ENCODE peak calls at places on chromosome 4, in six cellular contexts. H is tibial nerve, Y is stomach, X is upper lobe of left lung, Q is HepG2, E is ovary. L is an unnamed sample.

GRCh38 chr4:153490985-153491483 is 24.9 kb downstream of the TMEM131L start:
- DNase-seq in E (no peak), Q (no peak), H (no peak), X (no peak), Y (no peak), L (no peak)

GRCh38 chr4:109912706-109913621 is at the start of gene EGF:
- DNase-seq in E (no peak), X (no peak), Y (no peak), Q (no peak), H (no peak), L (no peak)

GRCh38 chr4:139416073-139416673 is 37.7 kb upstream of the RAB33B start:
- DNase-seq in Q (peak), X (no peak), H (no peak), Y (no peak), E (no peak), L (no peak)

GRCh38 chr4:153792007-153792892 is 3.4 kb upstream of the SFRP2 start:
- DNase-seq in Q (no peak), E (no peak), X (peak), Y (no peak), H (peak), L (peak)

GRCh38 chr4:17760602-17761001 is 20.8 kb downstream of the FAM184B start:
- DNase-seq in X (no peak), E (no peak), H (no peak), Y (no peak), Q (no peak), L (no peak)

GRCh38 chr4:17642404-17642783 is 28.0 kb downstream of the MED28 start:
- DNase-seq in H (no peak), E (no peak), Y (no peak), Q (no peak), X (no peak), L (no peak)

GRCh38 chr4:182142146-182143085 is 100.8 kb upstream of the TENM3 start:
- DNase-seq in Y (no peak), X (peak), E (no peak), H (no peak), Q (no peak), L (no peak)

GRCh38 chr4:823761-824460 is 2.0 kb downstream of the CPLX1 start:
- DNase-seq in Q (no peak), H (no peak), E (no peak), X (no peak), Y (no peak), L (peak)

GRCh38 chr4:153464068-153464467 is 2.1 kb upstream of the TMEM131L start:
- DNase-seq in H (no peak), Q (no peak), X (no peak), Y (no peak), E (no peak), L (no peak)

GRCh38 chr4:10115657-10116624 is 658 bp downstream of the WDR1 start:
- DNase-seq in Q (peak), X (peak), E (peak), H (no peak), Y (peak), L (no peak)

GRCh38 chr4:76216975-76217814 is 3.6 kb upstream of the SCARB2 start:
- DNase-seq in X (no peak), Q (no peak), Y (no peak), E (no peak), H (no peak), L (no peak)

GRCh38 chr4:53169695-53170617 is 195.9 kb downstream of the SCFD2 start:
- DNase-seq in X (no peak), Q (no peak), E (no peak), H (no peak), Y (no peak), L (no peak)

GRCh38 chr4:86032476-86033022 is 327.3 kb downstream of the MAPK10 start:
- DNase-seq in Q (no peak), E (no peak), Y (no peak), H (peak), X (no peak), L (peak)

GRCh38 chr4:101217353-101218031 is 129.8 kb downstream of the PPP3CA start:
- DNase-seq in Q (no peak), X (no peak), H (no peak), E (no peak), Y (no peak), L (no peak)

GRCh38 chr4:146776691-146777090 is 138.0 kb downstream of the POU4F2 start:
- DNase-seq in Q (no peak), Y (no peak), H (no peak), E (no peak), X (peak), L (no peak)

GRCh38 chr4:37540486-37540885 is 145.7 kb downstream of the RELL1 start:
- DNase-seq in E (no peak), X (no peak), Q (no peak), H (no peak), Y (no peak), L (no peak)

GRCh38 chr4:139242511-139243051 is 37.4 kb downstream of the MGARP start:
- DNase-seq in X (no peak), E (no peak), Q (no peak), H (no peak), Y (no peak), L (no peak)

GRCh38 chr4:122679946-122680345 is 52.6 kb upstream of the BBS12 start:
- DNase-seq in X (no peak), Q (no peak), E (no peak), Y (no peak), H (no peak), L (no peak)

GRCh38 chr4:182074139-182074538 is 169.1 kb upstream of the TENM3 start:
- DNase-seq in Y (no peak), E (no peak), X (no peak), H (no peak), Q (no peak), L (no peak)

GRCh38 chr4:76200771-76201224 is 12.8 kb downstream of the SCARB2 start:
- DNase-seq in H (no peak), Q (peak), Y (no peak), X (no peak), E (no peak), L (no peak)

GRCh38 chr4:123481034-123481433 is 84.4 kb downstream of the SPRY1 start:
- DNase-seq in H (no peak), Y (no peak), Q (no peak), E (no peak), X (no peak), L (no peak)

GRCh38 chr4:18366762-18367358 is 345.3 kb upstream of the LCORL start:
- DNase-seq in X (no peak), Y (no peak), Q (peak), E (no peak), H (no peak), L (no peak)

GRCh38 chr4:105601406-105601805 is 49.0 kb downstream of the ARHGEF38 start:
- DNase-seq in Y (no peak), Q (no peak), H (no peak), X (no peak), E (no peak), L (no peak)

GRCh38 chr4:122012735-122013134 is 60.9 kb upstream of the TRPC3 start:
- DNase-seq in Q (no peak), Y (no peak), H (no peak), X (no peak), E (no peak), L (no peak)

GRCh38 chr4:153028535-153028934 is 92.4 kb downstream of the FHDC1 start:
- DNase-seq in Q (no peak), H (no peak), E (no peak), Y (no peak), X (no peak), L (no peak)

GRCh38 chr4:41644288-41644914 is 104.1 kb downstream of the PHOX2B start:
- DNase-seq in H (peak), X (peak), Y (peak), E (peak), Q (peak), L (peak)

GRCh38 chr4:30757357-30757756 is 37.2 kb downstream of the PCDH7 start:
- DNase-seq in Y (no peak), E (no peak), Q (no peak), X (no peak), H (no peak), L (no peak)

GRCh38 chr4:26753642-26754041 is 107.0 kb upstream of the STIM2 start:
- DNase-seq in X (no peak), Q (no peak), Y (no peak), E (no peak), H (no peak), L (no peak)

GRCh38 chr4:177229331-177229730 is 80.3 kb upstream of the NEIL3 start:
- DNase-seq in Y (no peak), H (no peak), Q (no peak), E (no peak), X (no peak), L (no peak)

GRCh38 chr4:5048721-5049120 is 2.6 kb upstream of the STK32B start:
- DNase-seq in E (no peak), Q (no peak), H (no peak), Y (no peak), X (no peak), L (no peak)

GRCh38 chr4:53711916-53712315 is 120.6 kb upstream of the LNX1 start:
- DNase-seq in Y (no peak), Q (no peak), H (no peak), X (no peak), E (no peak), L (no peak)

GRCh38 chr4:182449186-182449880 is 206.1 kb downstream of the TENM3 start:
- DNase-seq in Q (no peak), E (no peak), Y (no peak), X (no peak), H (no peak), L (peak)

GRCh38 chr4:126991965-126992364 is 640.8 kb upstream of the INTU start:
- DNase-seq in E (no peak), X (no peak), Y (no peak), Q (no peak), H (no peak), L (no peak)

GRCh38 chr4:82754546-82755165 is 43.9 kb downstream of the SCD5 start:
- DNase-seq in X (no peak), Y (no peak), Q (no peak), H (no peak), E (no peak), L (no peak)

GRCh38 chr4:158782539-158783360 is 13.9 kb downstream of the FNIP2 start:
- DNase-seq in E (no peak), X (no peak), H (no peak), Y (no peak), Q (peak), L (no peak)

GRCh38 chr4:185215261-185215660 is 5.9 kb downstream of the SNX25 start:
- DNase-seq in E (no peak), Q (no peak), X (no peak), H (no peak), Y (no peak), L (no peak)

GRCh38 chr4:151129801-151130200 is 30.4 kb downstream of the RPS3A start:
- DNase-seq in X (no peak), Q (no peak), Y (no peak), E (no peak), H (no peak), L (no peak)

GRCh38 chr4:172692701-172693100 is 475.9 kb upstream of the GALNT7 start:
- DNase-seq in X (no peak), E (no peak), Q (no peak), Y (no peak), H (no peak), L (no peak)

GRCh38 chr4:16195209-16195608 is 31.1 kb downstream of the TAPT1 start:
- DNase-seq in Y (no peak), E (no peak), H (no peak), X (no peak), Q (no peak), L (no peak)
- TF ChIP-seq POLR2A in Y (no peak), E (no peak), H (no peak), X (no peak), Q (no peak), L (no peak)

GRCh38 chr4:22091906-22092305 is 143.3 kb upstream of the KCNIP4 start:
- DNase-seq in H (no peak), Q (no peak), X (no peak), E (no peak), Y (no peak), L (no peak)

GRCh38 chr4:22090655-22091350 is 142.2 kb upstream of the KCNIP4 start:
- DNase-seq in E (no peak), X (no peak), Y (no peak), H (no peak), Q (no peak), L (no peak)

GRCh38 chr4:22093126-22093525 is 144.6 kb upstream of the KCNIP4 start:
- DNase-seq in Q (no peak), Y (no peak), E (no peak), X (no peak), H (no peak), L (no peak)

GRCh38 chr4:22094217-22094616 is 145.6 kb upstream of the KCNIP4 start:
- DNase-seq in E (no peak), Q (no peak), X (no peak), H (no peak), Y (no peak), L (no peak)

DNA sequence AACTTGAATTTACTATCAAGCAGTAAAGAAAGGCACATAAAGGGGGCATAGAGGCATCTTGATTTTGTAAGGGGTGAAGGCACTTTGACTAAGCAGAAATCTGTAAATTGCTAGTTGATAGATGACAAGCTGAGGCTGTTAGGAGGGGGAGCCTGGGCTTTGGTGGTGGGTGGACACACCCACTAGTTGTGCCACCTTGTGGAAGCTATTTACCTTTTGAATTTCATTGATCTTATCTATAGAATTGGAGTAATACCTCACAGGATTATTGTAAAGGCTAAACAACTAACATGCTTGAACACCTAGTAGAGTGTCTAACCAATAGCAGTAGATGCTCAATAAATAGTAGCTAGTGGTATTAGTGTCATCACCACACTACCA is 142.8 kb upstream of the KCNIP4 start:
- DNase-seq in E (no peak), H (no peak), X (no peak), Q (no peak), Y (no peak), L (no peak)
- TF ChIP-seq CTCF in E (no peak), H (no peak), X (no peak), Q (no peak), Y (no peak), L (no peak)

GRCh38 chr4:7105261-7105660 is 37.4 kb upstream of the GRPEL1 start:
- DNase-seq in X (peak), E (no peak), Y (no peak), H (no peak), Q (no peak), L (no peak)
- TF ChIP-seq EP300 in X (no peak), E (no peak), Y (no peak), H (no peak), Q (no peak), L (no peak)

DNA sequence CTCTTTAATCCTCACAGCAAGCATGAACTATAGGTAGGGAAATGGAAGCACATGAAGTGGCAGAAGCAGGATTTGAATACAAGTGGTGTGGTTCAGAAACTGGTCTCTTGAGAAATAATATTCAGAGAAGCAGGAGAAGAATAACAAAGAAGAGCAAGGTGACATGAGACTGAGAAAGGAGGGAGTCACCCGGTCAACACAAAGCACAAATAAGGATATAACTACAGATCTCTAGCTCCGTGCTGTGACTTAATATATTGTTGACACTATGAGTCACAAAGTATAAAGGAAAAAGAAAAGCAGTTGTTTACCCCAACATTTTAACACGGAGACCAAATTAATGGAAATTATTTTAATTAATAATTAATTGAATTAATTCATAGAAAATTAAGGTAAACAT is 204.5 kb downstream of the CPE start:
- DNase-seq in H (no peak), E (no peak), X (no peak), Y (no peak), Q (no peak), L (no peak)
- TF ChIP-seq POLR2A in H (no peak), E (no peak), X (no peak), Y (no peak), Q (no peak), L (no peak)

L was measured in sigmoid colon.